ENCODE peak calls at places on chromosomes 16 and 17, in ten cellular contexts. One of them, this sample, is unnamed.

GRCh38 chr17:66304304-66305174 is 2.1 kb downstream of the PRKCA start:
- DNase-seq in adrenal gland: no peak
- DNase-seq in left ventricle myocardium inferior: no peak
- DNase-seq in astrocyte of the spinal cord: peak
- DNase-seq in cardiac muscle cell: peak
- DNase-seq in WTC11: peak
- DNase-seq in fibroblast of the aortic adventitia: no peak
- DNase-seq in ascending aorta: no peak
- DNase-seq in BJ: no peak
- DNase-seq in fibroblast of pulmonary artery: peak
- DNase-seq in this sample: no peak

GRCh38 chr17:61139219-61139618 is 260.4 kb upstream of the TBX2 start:
- DNase-seq in adrenal gland: no peak
- DNase-seq in BJ: peak
- DNase-seq in fibroblast of pulmonary artery: peak
- DNase-seq in astrocyte of the spinal cord: peak
- DNase-seq in fibroblast of the aortic adventitia: peak
- DNase-seq in ascending aorta: no peak
- DNase-seq in WTC11: no peak
- DNase-seq in left ventricle myocardium inferior: no peak
- DNase-seq in cardiac muscle cell: peak
- DNase-seq in this sample: no peak

GRCh38 chr16:89693931-89694783 is 7.3 kb downstream of the SPATA2L start:
- DNase-seq in ascending aorta: no peak
- DNase-seq in BJ: no peak
- DNase-seq in WTC11: no peak
- DNase-seq in fibroblast of pulmonary artery: no peak
- DNase-seq in astrocyte of the spinal cord: no peak
- DNase-seq in cardiac muscle cell: no peak
- DNase-seq in left ventricle myocardium inferior: no peak
- DNase-seq in fibroblast of the aortic adventitia: no peak
- DNase-seq in adrenal gland: peak
- DNase-seq in this sample: no peak

GRCh38 chr17:82464567-82464929 is 6.0 kb downstream of the NARF start:
- DNase-seq in WTC11: no peak
- DNase-seq in fibroblast of the aortic adventitia: no peak
- DNase-seq in BJ: no peak
- DNase-seq in left ventricle myocardium inferior: no peak
- DNase-seq in ascending aorta: no peak
- DNase-seq in fibroblast of pulmonary artery: no peak
- DNase-seq in adrenal gland: no peak
- DNase-seq in cardiac muscle cell: no peak
- DNase-seq in astrocyte of the spinal cord: no peak
- DNase-seq in this sample: no peak

GRCh38 chr16:61362583-61362982 is 673.7 kb downstream of the CDH8 start:
- DNase-seq in left ventricle myocardium inferior: no peak
- DNase-seq in cardiac muscle cell: no peak
- DNase-seq in fibroblast of the aortic adventitia: no peak
- DNase-seq in adrenal gland: no peak
- DNase-seq in fibroblast of pulmonary artery: no peak
- DNase-seq in ascending aorta: no peak
- DNase-seq in BJ: no peak
- DNase-seq in astrocyte of the spinal cord: no peak
- DNase-seq in WTC11: no peak
- DNase-seq in this sample: no peak

GRCh38 chr16:23826528-23827244 is 9.1 kb upstream of the PRKCB start:
- DNase-seq in cardiac muscle cell: no peak
- DNase-seq in astrocyte of the spinal cord: no peak
- DNase-seq in fibroblast of the aortic adventitia: no peak
- DNase-seq in ascending aorta: no peak
- DNase-seq in WTC11: no peak
- DNase-seq in fibroblast of pulmonary artery: no peak
- DNase-seq in BJ: no peak
- DNase-seq in adrenal gland: no peak
- DNase-seq in left ventricle myocardium inferior: no peak
- DNase-seq in this sample: no peak

GRCh38 chr17:82817947-82818346 is 21.9 kb downstream of the ZNF750 start:
- DNase-seq in ascending aorta: no peak
- DNase-seq in cardiac muscle cell: no peak
- DNase-seq in BJ: no peak
- DNase-seq in fibroblast of pulmonary artery: no peak
- DNase-seq in WTC11: no peak
- DNase-seq in adrenal gland: no peak
- DNase-seq in fibroblast of the aortic adventitia: no peak
- DNase-seq in left ventricle myocardium inferior: no peak
- DNase-seq in astrocyte of the spinal cord: peak
- DNase-seq in this sample: no peak

GRCh38 chr17:17109896-17110295 is 67.6 kb downstream of the MPRIP start:
- DNase-seq in BJ: no peak
- DNase-seq in left ventricle myocardium inferior: no peak
- DNase-seq in adrenal gland: no peak
- DNase-seq in fibroblast of pulmonary artery: no peak
- DNase-seq in astrocyte of the spinal cord: no peak
- DNase-seq in cardiac muscle cell: no peak
- DNase-seq in fibroblast of the aortic adventitia: no peak
- DNase-seq in ascending aorta: no peak
- DNase-seq in WTC11: no peak
- DNase-seq in this sample: no peak

GRCh38 chr17:8081876-8082275 is 5.6 kb downstream of the ALOX12B start:
- DNase-seq in astrocyte of the spinal cord: no peak
- DNase-seq in cardiac muscle cell: no peak
- DNase-seq in ascending aorta: no peak
- DNase-seq in adrenal gland: no peak
- DNase-seq in fibroblast of the aortic adventitia: no peak
- DNase-seq in WTC11: no peak
- DNase-seq in left ventricle myocardium inferior: no peak
- DNase-seq in fibroblast of pulmonary artery: no peak
- DNase-seq in BJ: no peak
- DNase-seq in this sample: no peak

GRCh38 chr17:8080799-8081219 is 6.7 kb downstream of the ALOX12B start:
- DNase-seq in cardiac muscle cell: no peak
- DNase-seq in adrenal gland: no peak
- DNase-seq in astrocyte of the spinal cord: no peak
- DNase-seq in fibroblast of the aortic adventitia: no peak
- DNase-seq in fibroblast of pulmonary artery: no peak
- DNase-seq in ascending aorta: no peak
- DNase-seq in left ventricle myocardium inferior: no peak
- DNase-seq in BJ: no peak
- DNase-seq in WTC11: peak
- DNase-seq in this sample: no peak

GRCh38 chr17:8082312-8082711 is 5.2 kb downstream of the ALOX12B start:
- DNase-seq in fibroblast of the aortic adventitia: no peak
- DNase-seq in adrenal gland: no peak
- DNase-seq in ascending aorta: no peak
- DNase-seq in BJ: no peak
- DNase-seq in fibroblast of pulmonary artery: no peak
- DNase-seq in WTC11: no peak
- DNase-seq in cardiac muscle cell: no peak
- DNase-seq in left ventricle myocardium inferior: no peak
- DNase-seq in astrocyte of the spinal cord: no peak
- DNase-seq in this sample: no peak

GRCh38 chr17:8079291-8080207 is 8.0 kb downstream of the ALOX12B start:
- DNase-seq in adrenal gland: peak
- DNase-seq in ascending aorta: peak
- DNase-seq in fibroblast of pulmonary artery: peak
- DNase-seq in BJ: no peak
- DNase-seq in astrocyte of the spinal cord: peak
- DNase-seq in left ventricle myocardium inferior: peak
- DNase-seq in fibroblast of the aortic adventitia: peak
- DNase-seq in cardiac muscle cell: peak
- DNase-seq in WTC11: peak
- DNase-seq in this sample: peak

DNA sequence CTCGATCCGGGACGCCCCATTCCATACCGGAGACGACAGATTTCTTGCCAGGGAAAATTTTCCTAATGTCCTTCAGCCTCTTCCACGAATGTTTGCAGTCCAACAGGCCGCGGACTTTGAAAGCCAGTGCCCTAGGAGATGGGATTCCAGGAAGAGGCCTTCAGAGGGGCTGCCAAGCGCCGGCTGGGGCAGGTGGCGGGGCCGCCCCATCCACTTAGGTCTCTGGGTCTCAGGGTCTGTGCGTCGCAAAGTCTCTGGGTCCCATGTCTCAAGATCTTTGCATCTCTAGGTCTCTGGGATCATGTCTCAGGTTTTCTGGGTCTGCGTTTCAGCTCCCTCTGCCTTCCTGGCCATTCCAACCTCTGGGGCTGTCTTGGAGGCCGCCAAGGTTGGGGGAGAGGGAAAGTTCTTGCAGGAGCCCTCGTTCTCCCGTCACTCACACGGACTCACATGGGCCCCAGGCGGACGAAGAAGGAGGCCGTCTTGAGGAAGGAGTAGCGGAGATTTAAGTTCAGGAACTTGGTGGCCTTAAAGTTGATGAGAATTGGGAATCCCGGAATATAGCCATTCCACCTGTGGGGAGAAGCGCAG is 7.2 kb downstream of the ALOX12B start:
- DNase-seq in adrenal gland: no peak
- DNase-seq in astrocyte of the spinal cord: no peak
- DNase-seq in cardiac muscle cell: no peak
- DNase-seq in BJ: no peak
- DNase-seq in ascending aorta: no peak
- DNase-seq in WTC11: peak
- DNase-seq in fibroblast of pulmonary artery: no peak
- DNase-seq in left ventricle myocardium inferior: no peak
- DNase-seq in fibroblast of the aortic adventitia: peak
- DNase-seq in this sample: no peak
- TF ChIP-seq CTCF in adrenal gland: no peak
- TF ChIP-seq CTCF in astrocyte of the spinal cord: no peak
- TF ChIP-seq CTCF in cardiac muscle cell: no peak
- TF ChIP-seq CTCF in BJ: no peak
- TF ChIP-seq CTCF in ascending aorta: no peak
- TF ChIP-seq CTCF in WTC11: peak
- TF ChIP-seq CTCF in fibroblast of pulmonary artery: no peak
- TF ChIP-seq CTCF in left ventricle myocardium inferior: peak
- TF ChIP-seq CTCF in fibroblast of the aortic adventitia: no peak
- TF ChIP-seq CTCF in this sample: no peak

GRCh38 chr16:3907586-3907985 is 27.1 kb upstream of the CREBBP start:
- DNase-seq in cardiac muscle cell: no peak
- DNase-seq in fibroblast of the aortic adventitia: no peak
- DNase-seq in BJ: no peak
- DNase-seq in ascending aorta: no peak
- DNase-seq in left ventricle myocardium inferior: no peak
- DNase-seq in fibroblast of pulmonary artery: no peak
- DNase-seq in WTC11: peak
- DNase-seq in astrocyte of the spinal cord: no peak
- DNase-seq in adrenal gland: no peak
- DNase-seq in this sample: no peak

GRCh38 chr16:3906363-3906762 is 25.9 kb upstream of the CREBBP start:
- DNase-seq in adrenal gland: no peak
- DNase-seq in cardiac muscle cell: no peak
- DNase-seq in fibroblast of the aortic adventitia: no peak
- DNase-seq in BJ: no peak
- DNase-seq in ascending aorta: no peak
- DNase-seq in left ventricle myocardium inferior: no peak
- DNase-seq in fibroblast of pulmonary artery: no peak
- DNase-seq in WTC11: no peak
- DNase-seq in astrocyte of the spinal cord: no peak
- DNase-seq in this sample: no peak

GRCh38 chr16:3909791-3910583 is 29.5 kb upstream of the CREBBP start:
- DNase-seq in fibroblast of the aortic adventitia: no peak
- DNase-seq in adrenal gland: no peak
- DNase-seq in ascending aorta: no peak
- DNase-seq in BJ: no peak
- DNase-seq in left ventricle myocardium inferior: no peak
- DNase-seq in WTC11: no peak
- DNase-seq in fibroblast of pulmonary artery: no peak
- DNase-seq in astrocyte of the spinal cord: no peak
- DNase-seq in cardiac muscle cell: no peak
- DNase-seq in this sample: no peak

GRCh38 chr16:3912373-3912772 is 31.9 kb upstream of the CREBBP start:
- DNase-seq in BJ: no peak
- DNase-seq in adrenal gland: no peak
- DNase-seq in WTC11: no peak
- DNase-seq in left ventricle myocardium inferior: no peak
- DNase-seq in cardiac muscle cell: no peak
- DNase-seq in fibroblast of the aortic adventitia: no peak
- DNase-seq in astrocyte of the spinal cord: no peak
- DNase-seq in fibroblast of pulmonary artery: no peak
- DNase-seq in ascending aorta: no peak
- DNase-seq in this sample: no peak

DNA sequence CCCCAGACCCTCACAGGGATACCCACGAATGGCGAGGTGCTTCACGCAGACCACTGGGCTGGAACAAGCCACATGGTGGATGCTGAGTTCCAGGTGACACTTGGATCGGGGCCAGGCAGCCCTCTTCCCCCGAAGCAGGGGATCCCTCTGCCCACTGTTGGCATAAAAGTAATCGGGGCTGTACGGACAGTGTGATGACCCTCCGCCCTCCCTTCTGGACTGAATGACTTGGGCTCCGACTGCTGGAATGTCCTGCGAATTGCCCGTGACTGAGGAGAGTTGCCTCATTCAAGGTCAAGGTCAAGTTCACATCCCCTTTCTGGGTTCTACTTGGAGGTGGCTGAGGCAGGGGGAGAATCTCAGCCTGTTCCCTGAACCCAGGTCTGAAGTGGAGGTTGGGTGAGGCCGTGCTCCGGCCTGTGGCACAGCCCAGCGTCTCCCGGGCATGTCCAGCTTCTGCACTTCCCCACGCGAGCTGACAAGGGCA is 28.5 kb upstream of the CREBBP start:
- DNase-seq in fibroblast of the aortic adventitia: no peak
- DNase-seq in WTC11: no peak
- DNase-seq in BJ: no peak
- DNase-seq in ascending aorta: no peak
- DNase-seq in adrenal gland: no peak
- DNase-seq in fibroblast of pulmonary artery: no peak
- DNase-seq in cardiac muscle cell: no peak
- DNase-seq in astrocyte of the spinal cord: no peak
- DNase-seq in left ventricle myocardium inferior: no peak
- DNase-seq in this sample: no peak
- TF ChIP-seq CTCF in fibroblast of the aortic adventitia: no peak
- TF ChIP-seq CTCF in WTC11: no peak
- TF ChIP-seq CTCF in BJ: no peak
- TF ChIP-seq CTCF in ascending aorta: no peak
- TF ChIP-seq CTCF in adrenal gland: no peak
- TF ChIP-seq CTCF in fibroblast of pulmonary artery: no peak
- TF ChIP-seq CTCF in cardiac muscle cell: no peak
- TF ChIP-seq CTCF in astrocyte of the spinal cord: no peak
- TF ChIP-seq CTCF in left ventricle myocardium inferior: no peak
- TF ChIP-seq CTCF in this sample: no peak

DNA sequence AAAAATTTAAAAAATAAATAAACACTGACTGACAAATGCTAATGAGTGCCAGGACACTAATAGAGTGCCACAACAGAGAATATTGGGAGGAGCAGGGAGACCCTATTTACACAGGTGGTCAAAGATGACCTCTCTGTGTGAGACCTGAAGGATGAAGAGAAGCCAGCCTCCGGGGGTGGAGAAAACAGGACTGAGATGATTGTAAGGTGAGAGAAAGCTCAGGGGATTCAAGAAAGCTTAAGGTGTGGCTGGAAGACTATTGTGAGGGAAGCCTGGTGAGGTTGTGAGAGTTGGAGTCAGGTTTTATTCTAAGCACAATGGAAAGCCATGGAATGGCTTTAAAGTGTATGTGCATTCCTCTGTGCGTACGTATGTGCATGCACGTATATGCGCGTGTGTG is 10.4 kb upstream of the MARCHF10 start:
- DNase-seq in ascending aorta: no peak
- DNase-seq in astrocyte of the spinal cord: no peak
- DNase-seq in adrenal gland: no peak
- DNase-seq in cardiac muscle cell: no peak
- DNase-seq in BJ: no peak
- DNase-seq in fibroblast of pulmonary artery: no peak
- DNase-seq in WTC11: no peak
- DNase-seq in fibroblast of the aortic adventitia: no peak
- DNase-seq in left ventricle myocardium inferior: no peak
- DNase-seq in this sample: peak
- TF ChIP-seq CTCF in ascending aorta: no peak
- TF ChIP-seq CTCF in astrocyte of the spinal cord: no peak
- TF ChIP-seq CTCF in adrenal gland: no peak
- TF ChIP-seq CTCF in cardiac muscle cell: no peak
- TF ChIP-seq CTCF in BJ: no peak
- TF ChIP-seq CTCF in fibroblast of pulmonary artery: no peak
- TF ChIP-seq CTCF in WTC11: no peak
- TF ChIP-seq CTCF in fibroblast of the aortic adventitia: no peak
- TF ChIP-seq CTCF in left ventricle myocardium inferior: no peak
- TF ChIP-seq CTCF in this sample: no peak

GRCh38 chr16:87461466-87461975 is 31.3 kb downstream of the ZCCHC14 start:
- DNase-seq in astrocyte of the spinal cord: peak
- DNase-seq in WTC11: peak
- DNase-seq in cardiac muscle cell: peak
- DNase-seq in fibroblast of pulmonary artery: peak
- DNase-seq in left ventricle myocardium inferior: peak
- DNase-seq in fibroblast of the aortic adventitia: peak
- DNase-seq in BJ: no peak
- DNase-seq in ascending aorta: peak
- DNase-seq in adrenal gland: peak
- DNase-seq in this sample: peak
- TF ChIP-seq CTCF in astrocyte of the spinal cord: no peak
- TF ChIP-seq CTCF in WTC11: no peak
- TF ChIP-seq CTCF in cardiac muscle cell: peak
- TF ChIP-seq CTCF in fibroblast of pulmonary artery: no peak
- TF ChIP-seq CTCF in left ventricle myocardium inferior: peak
- TF ChIP-seq CTCF in fibroblast of the aortic adventitia: peak
- TF ChIP-seq CTCF in BJ: no peak
- TF ChIP-seq CTCF in ascending aorta: peak
- TF ChIP-seq CTCF in adrenal gland: no peak
- TF ChIP-seq CTCF in this sample: no peak

This sample was measured in right atrium auricular region.